ENCODE peak calls at places on chromosome 5, in five cellular contexts. B, C, Y, F and W are unnamed samples.

GRCh38 chr5:38891563-38891962 is 45.8 kb downstream of the OSMR start:
- DNase-seq in C (no peak), B (no peak), F (no peak), Y (no peak), W (no peak)

GRCh38 chr5:124932791-124933600 is 186.6 kb upstream of the ZNF608 start:
- DNase-seq in C (no peak), B (peak), Y (no peak), F (peak), W (peak)

GRCh38 chr5:147177125-147177840 is 57.5 kb upstream of the STK32A start:
- DNase-seq in F (peak), Y (no peak), B (no peak), C (no peak), W (no peak)

GRCh38 chr5:32099486-32100035 is 74.6 kb downstream of the GOLPH3 start:
- DNase-seq in C (no peak), F (no peak), B (peak), Y (no peak), W (no peak)

GRCh38 chr5:178464431-178465048 is 125.7 kb downstream of the COL23A1 start:
- DNase-seq in B (peak), C (no peak), F (no peak), Y (no peak), W (no peak)

GRCh38 chr5:140591747-140592372 is 27.2 kb downstream of the SLC35A4 start:
- DNase-seq in B (no peak), F (peak), C (peak), Y (no peak), W (no peak)

GRCh38 chr5:110925916-110926315 is 145.6 kb upstream of the TSLP start:
- DNase-seq in F (no peak), Y (no peak), B (no peak), C (no peak), W (no peak)

GRCh38 chr5:177495243-177496060 is 2.0 kb downstream of the PDLIM7 start:
- DNase-seq in F (peak), C (peak), Y (peak), B (peak), W (no peak)

GRCh38 chr5:142106061-142106460 is 2.5 kb upstream of the NDFIP1 start:
- DNase-seq in F (no peak), B (no peak), C (no peak), Y (no peak), W (no peak)

GRCh38 chr5:169429044-169429443 is 128.1 kb upstream of the SLIT3 start:
- DNase-seq in F (no peak), B (no peak), Y (no peak), C (no peak), W (no peak)

GRCh38 chr5:78523314-78524193 is 125.0 kb downstream of the LHFPL2 start:
- DNase-seq in C (no peak), Y (no peak), B (no peak), F (peak), W (no peak)

GRCh38 chr5:151427258-151427657 is 20.1 kb upstream of the SLC36A1 start:
- DNase-seq in F (no peak), C (no peak), B (no peak), Y (no peak), W (no peak)

GRCh38 chr5:180381851-180382480 is 28.8 kb upstream of the GFPT2 start:
- DNase-seq in C (no peak), B (no peak), F (no peak), Y (no peak), W (no peak)

GRCh38 chr5:88724201-88724600 is 158.8 kb downstream of the MEF2C start:
- DNase-seq in Y (peak), B (no peak), C (peak), F (peak), W (peak)

GRCh38 chr5:168747987-168748777 is 169.0 kb upstream of the PANK3 start:
- DNase-seq in F (no peak), C (peak), B (no peak), Y (peak), W (no peak)

GRCh38 chr5:30968971-30969370 is 224.5 kb upstream of the CDH6 start:
- DNase-seq in C (no peak), Y (no peak), B (no peak), F (no peak), W (no peak)

GRCh38 chr5:52799358-52799982 is 11.8 kb downstream of the ITGA1 start:
- DNase-seq in B (peak), F (peak), C (peak), Y (peak), W (no peak)

GRCh38 chr5:156240414-156240813 is 86.5 kb upstream of the SGCD start:
- DNase-seq in C (no peak), Y (no peak), F (no peak), B (no peak), W (no peak)

GRCh38 chr5:57686806-57687205 is 204.2 kb upstream of the ACTBL2 start:
- DNase-seq in Y (no peak), C (no peak), B (no peak), F (no peak), W (no peak)

GRCh38 chr5:3592298-3592697 is 3.3 kb upstream of the IRX1 start:
- DNase-seq in Y (no peak), F (no peak), C (no peak), B (no peak), W (no peak)

GRCh38 chr5:1376921-1377320 is 32.0 kb upstream of the CLPTM1L start:
- DNase-seq in C (no peak), Y (no peak), B (no peak), F (no peak), W (no peak)

GRCh38 chr5:76542887-76543690 is 80.1 kb downstream of the F2RL2 start:
- DNase-seq in C (no peak), F (no peak), Y (no peak), B (peak), W (no peak)

GRCh38 chr5:92644271-92644886 is 936.6 kb downstream of the NR2F1-AS1 start:
- DNase-seq in B (no peak), Y (peak), F (no peak), C (no peak), W (no peak)
- TF ChIP-seq CTCF in B (no peak), Y (no peak), F (peak), C (peak), W (no peak)

DNA sequence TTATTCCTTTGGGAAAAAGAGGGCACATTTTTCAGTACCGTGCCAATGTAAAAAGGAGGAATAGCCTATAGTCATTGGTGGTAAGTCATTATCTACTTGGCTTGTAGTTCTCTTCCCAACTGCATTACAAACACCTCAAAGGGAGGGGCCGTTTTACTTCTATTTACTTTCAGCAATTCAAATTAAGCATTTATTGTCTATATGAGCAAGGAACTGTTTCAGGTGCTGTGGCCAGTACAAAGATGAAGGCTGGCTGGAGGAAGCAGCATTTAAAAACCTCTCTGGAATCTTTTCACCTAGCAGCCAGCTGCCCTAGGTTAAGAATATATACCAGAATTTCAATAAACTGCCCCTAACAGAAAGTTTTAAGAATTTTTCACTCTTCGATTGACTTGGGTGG is 48.9 kb downstream of the SEMA6A start:
- DNase-seq in B (no peak), F (no peak), C (no peak), Y (no peak), W (no peak)
- H3K4me3 ChIP-seq in B (no peak), F (no peak), C (no peak), Y (no peak), W (no peak)

GRCh38 chr5:61912559-61912958 is 393.4 kb upstream of the KIF2A start:
- DNase-seq in C (no peak), Y (no peak), F (no peak), B (no peak), W (no peak)

GRCh38 chr5:61916621-61917620 is 389.1 kb upstream of the KIF2A start:
- DNase-seq in B (no peak), Y (peak), F (peak), C (peak), W (no peak)

GRCh38 chr5:61919920-61920319 is 386.1 kb upstream of the KIF2A start:
- DNase-seq in F (no peak), Y (peak), B (peak), C (peak), W (peak)

GRCh38 chr5:61918606-61919005 is 387.4 kb upstream of the KIF2A start:
- DNase-seq in B (no peak), Y (no peak), F (no peak), C (no peak), W (no peak)

DNA sequence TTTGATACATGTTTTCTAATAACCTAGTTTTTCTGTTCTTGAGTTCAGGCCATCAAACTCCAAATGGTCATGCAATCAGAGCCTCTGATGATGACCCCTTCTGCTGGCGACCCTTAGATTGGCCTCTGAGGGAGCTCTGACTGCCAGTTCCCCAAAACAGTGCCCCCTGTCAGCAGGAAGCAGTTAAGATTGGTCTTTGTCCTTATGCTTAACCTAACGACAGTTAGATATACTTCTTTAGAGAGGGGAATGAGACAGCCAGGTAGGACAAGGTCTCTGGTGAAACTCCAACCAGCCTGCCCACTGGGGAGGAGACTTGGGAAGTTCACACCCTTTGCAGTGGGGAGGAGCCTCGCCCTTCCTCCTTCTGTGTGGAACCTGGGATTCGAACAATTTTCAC is 390.4 kb upstream of the KIF2A start:
- DNase-seq in B (no peak), C (no peak), Y (no peak), F (no peak), W (no peak)
- TF ChIP-seq CTCF in B (no peak), C (no peak), Y (no peak), F (no peak), W (no peak)

GRCh38 chr5:149572170-149572569 is 9.1 kb upstream of the ARHGEF37 start:
- DNase-seq in C (no peak), F (no peak), B (no peak), Y (no peak), W (no peak)
- H3K4me3 ChIP-seq in C (no peak), F (no peak), B (no peak), Y (no peak), W (no peak)

GRCh38 chr5:61275841-61276240 is 56.2 kb upstream of the ZSWIM6 start:
- DNase-seq in F (peak), C (peak), B (no peak), Y (peak), W (no peak)

GRCh38 chr5:61277781-61278180 is 54.3 kb upstream of the ZSWIM6 start:
- DNase-seq in Y (no peak), B (no peak), F (no peak), C (peak), W (no peak)

GRCh38 chr5:61274561-61274960 is 57.5 kb upstream of the ZSWIM6 start:
- DNase-seq in F (peak), Y (no peak), C (no peak), B (no peak), W (no peak)

GRCh38 chr5:61279725-61280124 is 52.3 kb upstream of the ZSWIM6 start:
- DNase-seq in C (no peak), Y (no peak), B (no peak), F (no peak), W (no peak)

DNA sequence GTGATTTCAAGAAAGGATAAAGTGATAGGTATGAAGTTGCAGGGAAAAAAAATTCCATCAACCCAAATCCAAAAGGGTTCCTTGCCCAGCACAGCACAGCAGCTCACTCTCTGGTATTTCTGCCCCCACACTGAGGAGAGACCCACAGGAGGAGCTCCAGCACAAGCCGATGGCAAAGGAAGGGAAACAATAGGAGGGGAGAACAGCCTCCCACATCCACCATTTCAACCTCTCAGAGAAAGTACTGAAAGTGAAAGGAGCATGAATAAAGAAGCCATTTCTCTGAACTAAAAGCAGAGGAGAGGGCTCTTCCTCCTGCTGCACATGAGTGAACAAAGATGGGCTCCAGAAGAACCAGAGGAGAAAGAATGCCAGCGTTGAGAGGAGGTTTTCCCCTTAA is 54.9 kb upstream of the ZSWIM6 start:
- DNase-seq in B (no peak), C (no peak), F (peak), Y (peak), W (no peak)
- TF ChIP-seq CTCF in B (peak), C (no peak), F (peak), Y (no peak), W (no peak)

DNA sequence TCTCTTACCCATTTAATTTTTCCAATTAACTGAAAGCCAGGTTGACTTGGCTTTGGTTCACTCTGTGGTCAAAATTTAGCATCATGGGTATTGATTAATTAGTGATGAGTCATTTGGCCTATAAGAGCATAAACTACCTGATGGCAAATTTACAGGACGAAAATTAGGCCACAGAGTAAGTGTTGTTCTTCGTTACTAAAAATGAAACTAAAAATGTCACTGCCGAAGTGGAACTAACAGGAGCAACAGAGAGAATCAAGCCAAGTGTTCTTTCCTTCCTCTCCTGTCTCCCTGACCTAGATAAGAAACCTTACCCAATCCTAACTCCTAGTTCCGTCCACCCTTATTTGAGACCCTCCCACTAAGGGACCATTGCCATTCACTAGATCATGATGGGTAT is 176.9 kb downstream of the RAB3C start:
- DNase-seq in F (no peak), C (no peak), B (no peak), Y (no peak), W (no peak)
- H3K4me3 ChIP-seq in F (no peak), C (peak), B (peak), Y (peak), W (peak)

GRCh38 chr5:37554403-37554739 is 175.3 kb downstream of the WDR70 start:
- DNase-seq in Y (no peak), C (no peak), F (no peak), B (no peak), W (no peak)

GRCh38 chr5:37552770-37553719 is 173.9 kb downstream of the WDR70 start:
- DNase-seq in B (no peak), F (peak), Y (no peak), C (peak), W (no peak)

GRCh38 chr5:37557734-37558293 is 178.7 kb downstream of the WDR70 start:
- DNase-seq in Y (no peak), F (no peak), C (no peak), B (no peak), W (no peak)

GRCh38 chr5:37553720-37554402 is 174.7 kb downstream of the WDR70 start:
- DNase-seq in C (peak), B (no peak), Y (no peak), F (peak), W (peak)

GRCh38 chr5:37554938-37555337 is 175.8 kb downstream of the WDR70 start:
- DNase-seq in B (no peak), F (peak), C (peak), Y (peak), W (no peak)
- TF ChIP-seq CTCF in B (peak), F (peak), C (peak), Y (peak), W (no peak)

GRCh38 chr5:100595812-100596173 is 60.6 kb downstream of the FAM174A start:
- DNase-seq in B (no peak), Y (no peak), F (no peak), C (no peak), W (no peak)
- H3K4me3 ChIP-seq in B (no peak), Y (no peak), F (no peak), C (peak), W (no peak)

DNA sequence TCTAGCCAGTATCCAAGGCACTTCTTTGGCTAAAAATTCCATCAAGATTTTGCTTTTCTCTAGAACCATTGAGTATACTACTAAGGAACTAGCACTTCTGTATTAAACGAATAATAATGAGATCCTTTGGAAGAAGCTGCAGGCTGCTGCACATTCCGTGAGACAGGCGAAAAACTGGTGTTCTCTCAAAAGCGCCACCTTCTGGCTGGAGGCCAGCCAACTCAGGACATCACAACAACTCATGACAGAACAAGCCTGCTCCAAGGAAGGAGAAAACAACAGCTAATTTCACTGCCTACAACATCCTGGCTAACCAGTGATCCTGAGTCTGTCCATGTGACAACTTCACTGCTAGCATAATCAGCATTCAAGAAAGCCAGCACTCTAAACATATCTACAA is 150.4 kb downstream of the YTHDC2 start:
- DNase-seq in B (peak), F (peak), Y (peak), C (peak), W (peak)
- TF ChIP-seq CTCF in B (no peak), F (peak), Y (peak), C (peak), W (peak)

GRCh38 chr5:42349163-42349562 is 74.1 kb upstream of the GHR start:
- DNase-seq in F (no peak), Y (no peak), B (no peak), C (peak), W (no peak)
- H3K4me3 ChIP-seq in F (no peak), Y (no peak), B (no peak), C (no peak), W (no peak)